ENCODE peak calls at places on chromosomes 16 and 17, in seven cellular contexts. U is fibroblast of the aortic adventitia, F is GM12864, L is uterus, A is coronary artery, C is AG10803, O is cardiac fibroblast. Q is an unnamed sample.

GRCh38 chr16:30985401-30986128 is 558 bp downstream of the HSD3B7 start:
- DNase-seq in C (peak), O (no peak), A (no peak), L (peak), U (peak), F (no peak), Q (no peak)

GRCh38 chr16:1754204-1754603 is 17.1 kb downstream of the NME3 start:
- DNase-seq in F (no peak), L (no peak), A (no peak), U (no peak), O (no peak), C (no peak), Q (no peak)

GRCh38 chr17:58577696-58578095 is 63.3 kb upstream of the MTMR4 start:
- DNase-seq in A (no peak), F (peak), L (peak), C (peak), U (peak), O (peak), Q (peak)

GRCh38 chr16:85385463-85386331 is 227.4 kb upstream of the GSE1 start:
- DNase-seq in C (no peak), L (peak), F (no peak), O (no peak), A (no peak), U (no peak), Q (no peak)

GRCh38 chr17:41650794-41651624 is 26.6 kb upstream of the KRT17 start:
- DNase-seq in A (no peak), U (no peak), L (no peak), C (no peak), F (no peak), O (no peak), Q (no peak)

GRCh38 chr16:57607676-57608461 is 20.6 kb upstream of the ADGRG1 start:
- DNase-seq in O (no peak), A (no peak), F (no peak), C (no peak), U (peak), L (no peak), Q (no peak)

GRCh38 chr17:45743626-45744326 is 40.3 kb upstream of the CRHR1 start:
- DNase-seq in O (no peak), C (no peak), L (no peak), F (no peak), U (no peak), A (no peak), Q (no peak)

GRCh38 chr17:39077874-39078273 is 73.6 kb downstream of the PLXDC1 start:
- DNase-seq in U (no peak), O (no peak), C (no peak), A (no peak), F (no peak), L (no peak), Q (no peak)

GRCh38 chr16:58628845-58629680 is 563 bp downstream of the CNOT1 start:
- DNase-seq in U (peak), C (peak), L (peak), F (peak), A (peak), O (peak), Q (peak)

GRCh38 chr17:78089557-78090281 is 38.8 kb downstream of the TMC6 start:
- DNase-seq in A (no peak), L (no peak), F (no peak), C (no peak), U (no peak), O (no peak), Q (no peak)

GRCh38 chr17:39208893-39209292 is 8.8 kb downstream of the RPL19 start:
- DNase-seq in L (no peak), O (no peak), U (no peak), A (no peak), C (no peak), F (no peak), Q (no peak)

GRCh38 chr16:88750854-88751253 is 34.2 kb downstream of the PIEZO1 start:
- DNase-seq in C (no peak), L (no peak), U (no peak), F (no peak), A (no peak), O (no peak), Q (no peak)

GRCh38 chr16:69910964-69911363 is 40.2 kb upstream of the CLEC18A start:
- DNase-seq in A (no peak), F (no peak), U (no peak), C (no peak), L (no peak), O (no peak), Q (no peak)

GRCh38 chr17:76537578-76538280 is at the start of gene CYGB:
- DNase-seq in A (peak), O (peak), F (no peak), L (peak), U (peak), C (no peak), Q (no peak)

GRCh38 chr16:21574372-21574771 is 25.0 kb upstream of the METTL9 start:
- DNase-seq in L (no peak), O (no peak), C (no peak), U (no peak), F (no peak), A (no peak), Q (no peak)

GRCh38 chr17:53150101-53150698 is 672.5 kb upstream of the KIF2B start:
- DNase-seq in A (no peak), U (no peak), L (no peak), F (no peak), C (no peak), O (peak), Q (no peak)

GRCh38 chr17:44219636-44220210 is at the start of gene UBTF:
- DNase-seq in U (peak), C (peak), L (peak), A (no peak), O (peak), F (no peak), Q (peak)

GRCh38 chr17:28874750-28875149 is 19.9 kb downstream of the ERAL1 start:
- DNase-seq in C (no peak), L (no peak), U (no peak), O (no peak), A (no peak), F (no peak), Q (no peak)

GRCh38 chr17:36742267-36743000 is 141.1 kb downstream of the MRM1 start:
- DNase-seq in O (no peak), U (no peak), A (no peak), F (no peak), L (no peak), C (no peak), Q (no peak)

GRCh38 chr17:15436399-15437369 is 30.7 kb downstream of the CDRT4 start:
- DNase-seq in L (peak), O (peak), C (peak), U (peak), A (no peak), F (peak), Q (no peak)

GRCh38 chr17:81722184-81723120 is 10.4 kb downstream of the SLC25A10 start:
- DNase-seq in L (no peak), C (peak), A (no peak), O (no peak), F (no peak), U (peak), Q (no peak)

GRCh38 chr16:78659668-78660217 is 560.3 kb downstream of the WWOX start:
- DNase-seq in F (no peak), U (no peak), L (no peak), O (no peak), C (no peak), A (no peak), Q (no peak)

GRCh38 chr16:57807968-57808528 is 5.8 kb upstream of the KIFC3 start:
- DNase-seq in L (peak), C (peak), O (peak), F (no peak), A (no peak), U (peak), Q (peak)

GRCh38 chr17:4509402-4509801 is 10.7 kb downstream of the SPNS2 start:
- DNase-seq in C (no peak), L (no peak), F (no peak), U (no peak), A (no peak), O (no peak), Q (peak)

GRCh38 chr17:61444831-61445230 is 7.4 kb upstream of the TBX4 start:
- DNase-seq in O (no peak), A (no peak), U (no peak), L (no peak), C (no peak), F (no peak), Q (peak)

GRCh38 chr17:58006563-58006923 is 503 bp downstream of the SRSF1 start:
- DNase-seq in A (peak), F (no peak), O (peak), L (peak), U (peak), C (peak), Q (peak)

GRCh38 chr17:8965394-8966168 is at the start of gene PIK3R5:
- DNase-seq in U (no peak), A (no peak), O (no peak), L (no peak), F (no peak), C (no peak), Q (no peak)

GRCh38 chr16:4410335-4411075 is 5.9 kb downstream of the CORO7 start:
- DNase-seq in O (peak), C (peak), F (no peak), A (no peak), L (no peak), U (peak), Q (peak)

GRCh38 chr17:9668532-9668931 is 23.2 kb downstream of the USP43 start:
- DNase-seq in U (no peak), O (no peak), L (no peak), F (no peak), C (peak), A (no peak), Q (peak)

GRCh38 chr17:39098474-39099090 is 52.9 kb downstream of the PLXDC1 start:
- DNase-seq in F (no peak), L (no peak), C (no peak), O (no peak), A (no peak), U (no peak), Q (no peak)

GRCh38 chr16:72179592-72179991 is 7.6 kb upstream of the PMFBP1 start:
- DNase-seq in C (no peak), L (no peak), O (no peak), A (no peak), U (no peak), F (no peak), Q (no peak)

GRCh38 chr17:2171725-2172446 is 117.0 kb downstream of the HIC1 start:
- DNase-seq in F (no peak), C (peak), O (peak), U (peak), L (peak), A (peak), Q (peak)

GRCh38 chr16:88456356-88457292 is 3.5 kb downstream of the ZFPM1 start:
- DNase-seq in F (no peak), O (no peak), L (no peak), U (no peak), A (no peak), C (no peak), Q (no peak)

GRCh38 chr17:45902892-45903346 is 8.6 kb downstream of the MAPT start:
- DNase-seq in O (no peak), A (no peak), U (no peak), F (no peak), C (no peak), L (no peak), Q (no peak)

GRCh38 chr17:8079291-8080207 is 8.0 kb downstream of the ALOX12B start:
- DNase-seq in F (peak), L (peak), C (peak), U (peak), O (peak), A (peak), Q (peak)

GRCh38 chr17:4135489-4135888 is 7.3 kb downstream of the ZZEF1 start:
- DNase-seq in F (no peak), C (no peak), O (no peak), L (no peak), A (no peak), U (no peak), Q (no peak)

GRCh38 chr17:75633484-75634375 is 496 bp downstream of the SMIM5 start:
- DNase-seq in C (peak), O (peak), F (peak), L (peak), U (peak), A (peak), Q (peak)

GRCh38 chr17:43517615-43518386 is 28.3 kb downstream of the ETV4 start:
- DNase-seq in C (peak), U (peak), F (peak), L (no peak), O (peak), A (no peak), Q (peak)

GRCh38 chr17:71764507-71764906 is 356.3 kb upstream of the SOX9 start:
- DNase-seq in A (no peak), L (no peak), C (no peak), U (no peak), O (peak), F (no peak), Q (peak)

DNA sequence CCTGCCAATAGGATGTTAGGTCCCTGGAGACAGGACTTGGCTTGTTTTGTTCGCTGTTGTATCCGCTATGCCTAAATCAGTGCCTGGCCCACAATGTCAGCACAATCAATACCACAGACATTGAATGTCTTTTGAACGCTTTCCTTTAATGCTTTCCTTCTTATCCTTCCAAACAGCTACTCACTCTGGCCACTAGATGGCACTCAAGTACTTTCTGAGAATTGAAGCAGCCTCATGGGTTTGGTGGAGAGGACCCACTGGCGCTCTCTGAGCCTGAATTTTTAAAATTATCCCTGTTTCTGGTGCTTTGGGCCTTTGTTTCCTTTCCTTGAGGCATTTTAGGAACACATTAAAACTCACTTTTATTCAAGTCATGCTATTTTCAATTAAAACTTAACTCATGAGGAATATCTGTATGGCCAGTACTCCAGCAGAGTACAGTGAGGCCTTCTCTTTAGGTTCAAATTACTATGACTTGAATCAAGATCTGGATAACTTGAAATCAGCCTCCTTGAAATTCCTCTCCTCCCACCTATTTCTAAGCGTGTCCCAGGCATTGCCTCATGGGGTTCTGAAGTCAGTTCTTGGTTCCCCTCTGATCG is 3.2 kb upstream of the NLRP1 start:
- DNase-seq in F (peak), L (no peak), O (peak), C (peak), A (no peak), U (peak), Q (peak)
- TF ChIP-seq CTCF in F (peak), L (peak), O (peak), C (peak), A (peak), U (peak), Q (peak)

GRCh38 chr17:59621771-59622170 is 2.1 kb downstream of the CLTC start:
- DNase-seq in U (peak), O (no peak), L (no peak), A (no peak), F (no peak), C (peak), Q (no peak)
- H3K4me3 ChIP-seq in U (peak), O (peak), L (no peak), A (peak), F (peak), C (peak), Q (peak)

GRCh38 chr16:19011169-19011731 is 27.5 kb downstream of the TMC7 start:
- DNase-seq in C (no peak), L (no peak), U (no peak), A (no peak), F (no peak), O (no peak), Q (no peak)

GRCh38 chr16:19008770-19009169 is 25.0 kb downstream of the TMC7 start:
- DNase-seq in U (peak), C (peak), F (no peak), L (no peak), O (peak), A (no peak), Q (no peak)

GRCh38 chr16:19006446-19007315 is 22.9 kb downstream of the TMC7 start:
- DNase-seq in L (no peak), F (no peak), A (no peak), U (no peak), C (no peak), O (no peak), Q (no peak)

GRCh38 chr16:19005561-19006445 is 22.1 kb downstream of the TMC7 start:
- DNase-seq in U (peak), A (no peak), L (no peak), C (peak), O (peak), F (no peak), Q (peak)

DNA sequence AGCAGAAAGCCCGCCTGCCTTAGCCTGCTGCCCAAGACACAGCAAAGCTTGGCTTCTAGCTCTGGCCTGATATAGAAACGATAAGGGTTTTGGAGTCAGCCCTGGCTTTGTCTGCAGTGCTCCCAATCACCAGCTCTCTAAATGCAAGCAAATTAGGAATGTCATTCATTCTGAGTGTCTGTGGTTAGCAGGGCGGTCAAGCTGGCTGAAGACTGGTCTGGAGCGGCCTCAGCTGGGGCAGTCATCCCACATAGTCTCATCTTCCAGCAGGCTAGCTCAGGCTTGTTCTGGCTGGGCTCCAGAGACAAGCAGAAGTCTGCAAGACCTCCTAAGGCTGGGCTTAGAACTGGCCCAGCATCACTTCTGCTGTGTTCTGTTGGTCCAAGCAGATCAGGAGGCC is 24.5 kb downstream of the TMC7 start:
- DNase-seq in L (no peak), A (no peak), C (peak), F (no peak), O (peak), U (peak), Q (peak)
- TF ChIP-seq CTCF in L (no peak), A (no peak), C (no peak), F (no peak), O (no peak), U (no peak), Q (no peak)

GRCh38 chr16:49491736-49492089 is 118.1 kb downstream of the C16orf78 start:
- DNase-seq in A (no peak), L (peak), C (no peak), O (no peak), U (no peak), F (no peak), Q (no peak)
- H3K4me3 ChIP-seq in A (peak), L (peak), C (no peak), O (no peak), U (no peak), F (no peak), Q (no peak)

DNA sequence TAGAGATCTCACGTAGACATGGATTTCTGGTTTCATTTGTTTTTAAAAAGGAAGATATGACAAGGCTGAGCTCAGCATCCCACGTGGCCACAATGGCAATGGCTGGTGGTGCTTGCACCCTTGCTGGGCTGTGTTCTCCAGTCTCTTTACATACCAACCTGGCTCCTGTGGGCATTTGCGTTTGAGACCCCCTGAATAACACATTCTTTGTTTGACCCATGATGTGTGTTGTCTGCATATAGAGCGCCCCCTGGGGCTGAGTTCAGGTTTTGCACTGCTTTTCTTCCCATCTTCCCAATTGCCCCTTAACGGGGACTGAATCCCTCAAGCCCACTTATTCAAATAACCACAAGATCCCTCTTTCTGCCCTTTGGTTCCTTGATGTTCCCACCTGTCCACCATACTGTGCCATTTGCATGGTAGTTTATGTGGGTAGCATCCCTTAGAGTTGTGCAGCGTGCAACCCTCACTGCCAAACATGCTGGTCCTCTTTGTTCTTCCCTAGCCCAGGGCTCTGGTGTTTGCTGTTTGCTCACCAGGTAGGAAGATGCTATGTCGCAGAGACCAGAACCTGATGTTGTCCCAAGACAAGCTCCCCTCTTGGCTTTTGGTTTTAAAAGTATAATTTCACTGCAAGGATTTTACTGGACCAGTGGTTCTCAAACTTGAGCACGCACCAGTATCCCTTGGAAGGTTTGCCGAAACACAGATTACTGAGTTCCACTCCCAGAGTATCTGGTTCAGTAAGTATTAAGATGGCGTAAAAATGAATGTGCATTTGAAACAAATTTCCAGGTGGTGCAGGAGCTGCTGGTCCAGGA is 38.5 kb upstream of the NKD1 start:
- DNase-seq in L (no peak), C (peak), F (no peak), U (peak), O (peak), A (no peak), Q (peak)
- TF ChIP-seq CTCF in L (no peak), C (peak), F (peak), U (peak), O (peak), A (no peak), Q (peak)

GRCh38 chr17:977163-977562 is 2.4 kb downstream of the NXN start:
- DNase-seq in O (no peak), C (no peak), F (no peak), A (no peak), U (no peak), L (no peak), Q (no peak)

GRCh38 chr17:973053-973452 is 6.5 kb downstream of the NXN start:
- DNase-seq in U (no peak), O (no peak), F (no peak), L (no peak), C (no peak), A (no peak), Q (peak)

GRCh38 chr17:976316-976715 is 3.3 kb downstream of the NXN start:
- DNase-seq in U (no peak), A (no peak), F (no peak), C (no peak), L (no peak), O (no peak), Q (no peak)

GRCh38 chr17:978110-979093 is 1.2 kb downstream of the NXN start:
- DNase-seq in L (peak), U (no peak), C (peak), A (no peak), F (no peak), O (peak), Q (peak)

GRCh38 chr17:975321-975982 is 4.1 kb downstream of the NXN start:
- DNase-seq in U (peak), C (peak), L (no peak), F (no peak), O (no peak), A (no peak), Q (no peak)
- H3K4me3 ChIP-seq in U (peak), C (peak), L (no peak), F (no peak), O (no peak), A (peak), Q (no peak)

GRCh38 chr16:24944206-24944605 is 71.0 kb downstream of the ARHGAP17 start:
- DNase-seq in C (no peak), O (no peak), L (no peak), A (no peak), F (no peak), U (no peak), Q (no peak)

GRCh38 chr16:24950275-24950674 is 64.9 kb downstream of the ARHGAP17 start:
- DNase-seq in L (no peak), F (no peak), C (peak), U (peak), O (peak), A (no peak), Q (peak)

GRCh38 chr16:24943471-24943870 is 71.7 kb downstream of the ARHGAP17 start:
- DNase-seq in U (no peak), L (no peak), O (no peak), A (no peak), F (no peak), C (no peak), Q (no peak)

GRCh38 chr16:24946155-24946554 is 69.0 kb downstream of the ARHGAP17 start:
- DNase-seq in C (no peak), L (no peak), A (no peak), U (no peak), O (no peak), F (no peak), Q (no peak)
- TF ChIP-seq CTCF in C (no peak), L (no peak), A (no peak), U (no peak), O (no peak), F (no peak), Q (no peak)

Q was measured in astrocyte of the spinal cord.